ENCODE peak calls at places on chromosomes 11 and 22, in five cellular contexts. One of them, this sample, is unnamed.
A peak's percentile ranks its signal among the peaks of the same experiment; 100 is the strongest.

GRCh38 chr11:115215694-115216615 is 288.3 kb downstream of the CADM1 start:
- DNase-seq in epithelial cell of esophagus: peak; percentile 23
- DNase-seq in spleen: no peak
- DNase-seq in IMR-90: no peak
- DNase-seq in transverse colon: no peak
- DNase-seq in this sample: no peak

GRCh38 chr22:37295213-37295886 is 13.0 kb downstream of the CYTH4 start:
- DNase-seq in epithelial cell of esophagus: no peak
- DNase-seq in spleen: no peak
- DNase-seq in IMR-90: no peak
- DNase-seq in transverse colon: no peak
- DNase-seq in this sample: no peak

GRCh38 chr11:66106786-66107599 is 36.9 kb downstream of the PACS1 start:
- DNase-seq in epithelial cell of esophagus: peak; percentile 45
- DNase-seq in spleen: no peak
- DNase-seq in IMR-90: no peak
- DNase-seq in transverse colon: no peak
- DNase-seq in this sample: no peak

GRCh38 chr11:82731691-82732277 is 1.9 kb downstream of the FAM181B start:
- DNase-seq in epithelial cell of esophagus: no peak
- DNase-seq in spleen: no peak
- DNase-seq in IMR-90: no peak
- DNase-seq in transverse colon: no peak
- DNase-seq in this sample: no peak

GRCh38 chr22:49010086-49010863 is 817.4 kb downstream of the BRD1 start:
- DNase-seq in epithelial cell of esophagus: no peak
- DNase-seq in spleen: peak; percentile 40
- DNase-seq in IMR-90: no peak
- DNase-seq in transverse colon: no peak
- DNase-seq in this sample: no peak

GRCh38 chr11:37718431-37718999 is 1120.5 kb upstream of the RAG2 start:
- DNase-seq in epithelial cell of esophagus: peak; percentile 41
- DNase-seq in spleen: no peak
- DNase-seq in IMR-90: no peak
- DNase-seq in transverse colon: no peak
- DNase-seq in this sample: no peak

GRCh38 chr11:10382518-10382917 is 72.5 kb upstream of the AMPD3 start:
- DNase-seq in epithelial cell of esophagus: peak; percentile 25
- DNase-seq in spleen: no peak
- DNase-seq in IMR-90: no peak
- DNase-seq in transverse colon: no peak
- DNase-seq in this sample: peak; percentile 17

GRCh38 chr11:76210920-76211851 is 4.9 kb upstream of the WNT11 start:
- DNase-seq in epithelial cell of esophagus: no peak
- DNase-seq in spleen: no peak
- DNase-seq in IMR-90: no peak
- DNase-seq in transverse colon: peak; percentile 40
- DNase-seq in this sample: no peak

GRCh38 chr11:117225553-117226170 is 6.2 kb downstream of the PCSK7 start:
- DNase-seq in epithelial cell of esophagus: no peak
- DNase-seq in spleen: no peak
- DNase-seq in IMR-90: no peak
- DNase-seq in transverse colon: peak; percentile 9
- DNase-seq in this sample: no peak

GRCh38 chr22:46114518-46115387 is 35.6 kb upstream of the PPARA start:
- DNase-seq in epithelial cell of esophagus: no peak
- DNase-seq in spleen: no peak
- DNase-seq in IMR-90: no peak
- DNase-seq in transverse colon: no peak
- DNase-seq in this sample: peak; percentile 36
- TF ChIP-seq CTCF in epithelial cell of esophagus: no peak
- TF ChIP-seq CTCF in spleen: no peak
- TF ChIP-seq CTCF in IMR-90: no peak
- TF ChIP-seq CTCF in transverse colon: no peak
- TF ChIP-seq CTCF in this sample: no peak

GRCh38 chr11:22633354-22633902 is 7.8 kb upstream of the FANCF start:
- DNase-seq in epithelial cell of esophagus: peak; percentile 8
- DNase-seq in spleen: no peak
- DNase-seq in IMR-90: no peak
- DNase-seq in transverse colon: no peak
- DNase-seq in this sample: no peak
- TF ChIP-seq CTCF in epithelial cell of esophagus: peak; percentile 20
- TF ChIP-seq CTCF in spleen: no peak
- TF ChIP-seq CTCF in IMR-90: no peak
- TF ChIP-seq CTCF in transverse colon: no peak
- TF ChIP-seq CTCF in this sample: peak; percentile 18

DNA sequence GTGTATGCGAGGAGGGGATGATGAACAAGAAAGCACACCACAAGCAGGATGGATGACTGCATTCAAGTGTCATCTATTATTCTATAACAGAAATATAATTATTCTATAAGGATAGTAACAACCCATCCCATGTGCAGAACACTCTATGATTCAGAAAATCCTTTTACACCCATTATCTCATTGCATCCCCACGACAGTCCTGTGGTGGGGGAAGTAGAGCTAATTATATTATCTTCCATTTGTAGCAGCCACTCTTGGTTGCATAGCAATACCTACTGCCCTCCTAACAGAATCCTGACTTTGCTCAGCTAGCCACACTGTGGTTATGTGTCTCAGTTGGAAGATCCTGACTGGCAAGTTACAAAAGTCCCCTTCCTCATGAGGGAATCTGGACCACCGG is 406.5 kb upstream of the NARS2 start:
- DNase-seq in epithelial cell of esophagus: no peak
- DNase-seq in spleen: no peak
- DNase-seq in IMR-90: no peak
- DNase-seq in transverse colon: no peak
- DNase-seq in this sample: no peak
- TF ChIP-seq CTCF in epithelial cell of esophagus: no peak
- TF ChIP-seq CTCF in spleen: no peak
- TF ChIP-seq CTCF in IMR-90: no peak
- TF ChIP-seq CTCF in transverse colon: no peak
- TF ChIP-seq CTCF in this sample: no peak

DNA sequence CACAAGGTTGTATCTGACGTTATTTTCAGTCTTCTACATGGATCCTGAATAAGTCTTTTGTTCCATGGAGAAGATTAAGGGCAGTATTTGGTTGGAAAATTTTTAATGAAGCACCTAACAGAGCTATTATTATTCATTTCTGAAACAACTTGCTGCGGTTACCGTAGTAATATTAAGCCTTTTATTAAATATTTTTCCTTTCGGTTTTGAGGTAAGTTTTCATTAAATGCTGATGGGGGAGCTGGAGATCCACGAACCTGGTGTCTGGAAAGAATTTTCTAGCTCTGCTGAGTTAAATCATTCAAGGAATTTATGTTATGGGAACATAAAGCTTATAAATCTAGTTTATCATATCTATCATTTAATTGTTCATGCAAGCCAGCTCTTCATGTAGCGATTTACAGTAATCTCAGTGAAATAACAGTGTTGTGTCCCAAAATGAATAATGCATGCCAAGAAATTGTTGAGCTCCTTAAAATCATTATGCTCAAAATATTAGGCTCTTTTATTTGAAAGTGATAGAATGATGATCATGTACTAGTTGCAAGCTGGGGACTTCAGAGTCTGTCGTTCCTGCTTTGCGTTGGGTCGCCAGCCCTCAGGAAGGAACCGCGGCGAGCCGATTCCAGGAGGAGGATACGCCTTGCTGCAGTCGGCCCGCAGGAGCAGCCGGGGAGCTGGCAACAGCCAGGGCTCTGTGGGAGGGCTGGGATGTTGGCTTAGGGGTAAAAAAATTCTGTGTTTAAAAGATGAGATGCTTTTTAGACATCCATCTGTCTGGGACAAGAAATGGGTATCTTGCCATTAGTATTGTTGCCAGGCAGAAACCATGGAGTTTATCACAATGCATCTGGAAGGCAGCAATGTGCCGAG is 83.1 kb downstream of the TBC1D22A start:
- DNase-seq in epithelial cell of esophagus: peak; percentile 50
- DNase-seq in spleen: no peak
- DNase-seq in IMR-90: peak; percentile 63
- DNase-seq in transverse colon: no peak
- DNase-seq in this sample: no peak
- TF ChIP-seq CTCF in epithelial cell of esophagus: peak; percentile 47
- TF ChIP-seq CTCF in spleen: no peak
- TF ChIP-seq CTCF in IMR-90: peak; percentile 80
- TF ChIP-seq CTCF in transverse colon: peak; percentile 19
- TF ChIP-seq CTCF in this sample: no peak

GRCh38 chr22:31818481-31819392 is 64.9 kb downstream of the DEPDC5 start:
- DNase-seq in epithelial cell of esophagus: peak; percentile 4
- DNase-seq in spleen: no peak
- DNase-seq in IMR-90: peak; percentile 48
- DNase-seq in transverse colon: no peak
- DNase-seq in this sample: no peak
- TF ChIP-seq CTCF in epithelial cell of esophagus: no peak
- TF ChIP-seq CTCF in spleen: no peak
- TF ChIP-seq CTCF in IMR-90: no peak
- TF ChIP-seq CTCF in transverse colon: no peak
- TF ChIP-seq CTCF in this sample: no peak

GRCh38 chr11:74320538-74320937 is 9.1 kb upstream of the P4HA3 start:
- DNase-seq in epithelial cell of esophagus: peak; percentile 62
- DNase-seq in spleen: no peak
- DNase-seq in IMR-90: peak; percentile 34
- DNase-seq in transverse colon: no peak
- DNase-seq in this sample: no peak

GRCh38 chr11:74322667-74323066 is 11.2 kb upstream of the P4HA3 start:
- DNase-seq in epithelial cell of esophagus: no peak
- DNase-seq in spleen: no peak
- DNase-seq in IMR-90: peak; percentile 16
- DNase-seq in transverse colon: no peak
- DNase-seq in this sample: no peak

GRCh38 chr11:74318241-74318932 is 6.9 kb upstream of the P4HA3 start:
- DNase-seq in epithelial cell of esophagus: no peak
- DNase-seq in spleen: no peak
- DNase-seq in IMR-90: peak; percentile 65
- DNase-seq in transverse colon: no peak
- DNase-seq in this sample: no peak

GRCh38 chr11:74319139-74319538 is 7.7 kb upstream of the P4HA3 start:
- DNase-seq in epithelial cell of esophagus: peak; percentile 90
- DNase-seq in spleen: no peak
- DNase-seq in IMR-90: peak; percentile 93
- DNase-seq in transverse colon: no peak
- DNase-seq in this sample: no peak

DNA sequence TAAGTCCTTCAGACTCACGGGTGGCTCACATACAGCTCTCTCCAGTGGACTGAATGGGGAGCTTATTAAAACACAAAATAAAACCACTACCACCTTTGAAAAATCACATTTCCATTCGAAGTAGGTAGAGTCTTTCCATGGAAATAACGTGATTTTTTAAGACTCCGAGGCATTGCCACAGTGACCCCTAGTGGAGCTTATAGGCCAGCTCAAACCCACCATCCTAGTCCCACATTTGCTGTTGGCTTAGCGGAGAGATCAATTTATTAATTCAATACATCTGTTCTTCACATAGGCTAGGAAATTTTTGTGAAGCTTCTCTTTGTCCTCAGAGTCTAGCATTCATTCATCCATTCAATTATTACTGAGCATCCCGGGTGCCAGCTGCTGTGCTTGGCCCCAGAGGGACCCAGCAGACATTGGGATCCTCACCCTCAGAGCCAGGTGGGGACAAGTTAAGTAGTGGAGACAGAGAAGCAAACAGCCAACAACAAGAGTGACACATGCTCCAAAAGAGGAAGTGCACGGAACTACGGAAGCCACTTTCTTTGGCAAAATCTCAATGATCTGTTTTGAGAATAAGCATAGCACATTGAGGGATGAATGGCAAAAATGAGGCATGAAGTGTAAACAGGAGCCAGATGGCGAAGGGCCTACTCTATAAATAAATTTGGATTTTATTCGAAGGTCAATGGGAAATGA is 10.2 kb upstream of the P4HA3 start:
- DNase-seq in epithelial cell of esophagus: peak; percentile 46
- DNase-seq in spleen: no peak
- DNase-seq in IMR-90: peak; percentile 65
- DNase-seq in transverse colon: no peak
- DNase-seq in this sample: peak; percentile 32
- TF ChIP-seq CTCF in epithelial cell of esophagus: peak; percentile 49
- TF ChIP-seq CTCF in spleen: no peak
- TF ChIP-seq CTCF in IMR-90: peak; percentile 55
- TF ChIP-seq CTCF in transverse colon: peak; percentile 55
- TF ChIP-seq CTCF in this sample: peak; percentile 61